ENCODE peak calls at places on chromosomes 2 and 18, in five cellular contexts. One of them, this sample, is unnamed.
A peak's percentile ranks its signal among the peaks of the same experiment; 100 is the strongest.

GRCh38 chr2:142435847-142436246 is 305.0 kb upstream of the LRP1B start:
- DNase-seq in activated naive CD4-positive, alpha-beta T cell treated with anti-CD3 and anti-CD28 coated beads, Interleukin-2, amount 10 ng/mL, durations not matched to agents 7 days and 5 days: no peak
- DNase-seq in brain microvascular endothelial cell: no peak
- DNase-seq in BJ: no peak
- DNase-seq in left ventricle myocardium inferior: no peak
- DNase-seq in this sample: no peak

GRCh38 chr18:77653792-77654191 is 404.1 kb downstream of the GALR1 start:
- DNase-seq in left ventricle myocardium inferior: no peak
- DNase-seq in brain microvascular endothelial cell: no peak
- DNase-seq in activated naive CD4-positive, alpha-beta T cell treated with anti-CD3 and anti-CD28 coated beads, Interleukin-2, amount 10 ng/mL, durations not matched to agents 7 days and 5 days: no peak
- DNase-seq in BJ: no peak
- DNase-seq in this sample: no peak

GRCh38 chr18:73520229-73520628 is 627.4 kb downstream of the FBXO15 start:
- DNase-seq in activated naive CD4-positive, alpha-beta T cell treated with anti-CD3 and anti-CD28 coated beads, Interleukin-2, amount 10 ng/mL, durations not matched to agents 7 days and 5 days: no peak
- DNase-seq in brain microvascular endothelial cell: no peak
- DNase-seq in BJ: no peak
- DNase-seq in left ventricle myocardium inferior: no peak
- DNase-seq in this sample: no peak

GRCh38 chr18:55031576-55031975 is 72.3 kb upstream of the CCDC68 start:
- DNase-seq in brain microvascular endothelial cell: no peak
- DNase-seq in left ventricle myocardium inferior: no peak
- DNase-seq in BJ: no peak
- DNase-seq in activated naive CD4-positive, alpha-beta T cell treated with anti-CD3 and anti-CD28 coated beads, Interleukin-2, amount 10 ng/mL, durations not matched to agents 7 days and 5 days: no peak
- DNase-seq in this sample: no peak

GRCh38 chr2:231391981-231392380 is 3.5 kb upstream of the B3GNT7 start:
- DNase-seq in BJ: no peak
- DNase-seq in brain microvascular endothelial cell: no peak
- DNase-seq in left ventricle myocardium inferior: no peak
- DNase-seq in activated naive CD4-positive, alpha-beta T cell treated with anti-CD3 and anti-CD28 coated beads, Interleukin-2, amount 10 ng/mL, durations not matched to agents 7 days and 5 days: no peak
- DNase-seq in this sample: no peak

GRCh38 chr2:144921131-144921530 is 401.2 kb upstream of the ZEB2 start:
- DNase-seq in BJ: no peak
- DNase-seq in left ventricle myocardium inferior: no peak
- DNase-seq in brain microvascular endothelial cell: no peak
- DNase-seq in activated naive CD4-positive, alpha-beta T cell treated with anti-CD3 and anti-CD28 coated beads, Interleukin-2, amount 10 ng/mL, durations not matched to agents 7 days and 5 days: no peak
- DNase-seq in this sample: no peak

GRCh38 chr2:218256612-218257350 is 4.0 kb upstream of the GPBAR1 start:
- DNase-seq in brain microvascular endothelial cell: no peak
- DNase-seq in left ventricle myocardium inferior: no peak
- DNase-seq in BJ: no peak
- DNase-seq in activated naive CD4-positive, alpha-beta T cell treated with anti-CD3 and anti-CD28 coated beads, Interleukin-2, amount 10 ng/mL, durations not matched to agents 7 days and 5 days: peak; percentile 18
- DNase-seq in this sample: no peak

GRCh38 chr2:88182721-88183120 is 12.6 kb downstream of the THNSL2 start:
- DNase-seq in activated naive CD4-positive, alpha-beta T cell treated with anti-CD3 and anti-CD28 coated beads, Interleukin-2, amount 10 ng/mL, durations not matched to agents 7 days and 5 days: no peak
- DNase-seq in brain microvascular endothelial cell: no peak
- DNase-seq in BJ: no peak
- DNase-seq in left ventricle myocardium inferior: no peak
- DNase-seq in this sample: no peak

GRCh38 chr2:234687718-234688475 is 191.0 kb upstream of the ARL4C start:
- DNase-seq in brain microvascular endothelial cell: no peak
- DNase-seq in BJ: no peak
- DNase-seq in activated naive CD4-positive, alpha-beta T cell treated with anti-CD3 and anti-CD28 coated beads, Interleukin-2, amount 10 ng/mL, durations not matched to agents 7 days and 5 days: no peak
- DNase-seq in left ventricle myocardium inferior: no peak
- DNase-seq in this sample: no peak

GRCh38 chr2:70403267-70404053 is 101.6 kb upstream of the FAM136A start:
- DNase-seq in left ventricle myocardium inferior: no peak
- DNase-seq in BJ: no peak
- DNase-seq in brain microvascular endothelial cell: no peak
- DNase-seq in activated naive CD4-positive, alpha-beta T cell treated with anti-CD3 and anti-CD28 coated beads, Interleukin-2, amount 10 ng/mL, durations not matched to agents 7 days and 5 days: no peak
- DNase-seq in this sample: peak; percentile 31

GRCh38 chr2:98087447-98088065 is 589 bp downstream of the VWA3B start:
- DNase-seq in BJ: no peak
- DNase-seq in brain microvascular endothelial cell: no peak
- DNase-seq in activated naive CD4-positive, alpha-beta T cell treated with anti-CD3 and anti-CD28 coated beads, Interleukin-2, amount 10 ng/mL, durations not matched to agents 7 days and 5 days: no peak
- DNase-seq in left ventricle myocardium inferior: no peak
- DNase-seq in this sample: no peak

GRCh38 chr18:35581555-35582309 is at the start of gene GALNT1:
- DNase-seq in left ventricle myocardium inferior: peak; percentile 37
- DNase-seq in activated naive CD4-positive, alpha-beta T cell treated with anti-CD3 and anti-CD28 coated beads, Interleukin-2, amount 10 ng/mL, durations not matched to agents 7 days and 5 days: peak; percentile 46
- DNase-seq in BJ: no peak
- DNase-seq in brain microvascular endothelial cell: no peak
- DNase-seq in this sample: peak; percentile 70

GRCh38 chr2:232104076-232104646 is 142.6 kb downstream of the DIS3L2 start:
- DNase-seq in BJ: no peak
- DNase-seq in brain microvascular endothelial cell: no peak
- DNase-seq in left ventricle myocardium inferior: no peak
- DNase-seq in activated naive CD4-positive, alpha-beta T cell treated with anti-CD3 and anti-CD28 coated beads, Interleukin-2, amount 10 ng/mL, durations not matched to agents 7 days and 5 days: no peak
- DNase-seq in this sample: no peak

GRCh38 chr2:72293620-72294019 is 146.0 kb upstream of the CYP26B1 start:
- DNase-seq in BJ: no peak
- DNase-seq in left ventricle myocardium inferior: no peak
- DNase-seq in activated naive CD4-positive, alpha-beta T cell treated with anti-CD3 and anti-CD28 coated beads, Interleukin-2, amount 10 ng/mL, durations not matched to agents 7 days and 5 days: no peak
- DNase-seq in brain microvascular endothelial cell: no peak
- DNase-seq in this sample: no peak

GRCh38 chr2:141020346-141020745 is 1110.5 kb downstream of the LRP1B start:
- DNase-seq in left ventricle myocardium inferior: no peak
- DNase-seq in activated naive CD4-positive, alpha-beta T cell treated with anti-CD3 and anti-CD28 coated beads, Interleukin-2, amount 10 ng/mL, durations not matched to agents 7 days and 5 days: no peak
- DNase-seq in brain microvascular endothelial cell: no peak
- DNase-seq in BJ: no peak
- DNase-seq in this sample: no peak

GRCh38 chr2:58620127-58620526 is 379.0 kb upstream of the FANCL start:
- DNase-seq in left ventricle myocardium inferior: no peak
- DNase-seq in BJ: no peak
- DNase-seq in activated naive CD4-positive, alpha-beta T cell treated with anti-CD3 and anti-CD28 coated beads, Interleukin-2, amount 10 ng/mL, durations not matched to agents 7 days and 5 days: no peak
- DNase-seq in brain microvascular endothelial cell: peak; percentile 60
- DNase-seq in this sample: no peak

GRCh38 chr2:36695746-36696415 is 626 bp upstream of the VIT start:
- DNase-seq in left ventricle myocardium inferior: no peak
- DNase-seq in BJ: peak; percentile 37
- DNase-seq in brain microvascular endothelial cell: peak; percentile 34
- DNase-seq in activated naive CD4-positive, alpha-beta T cell treated with anti-CD3 and anti-CD28 coated beads, Interleukin-2, amount 10 ng/mL, durations not matched to agents 7 days and 5 days: no peak
- DNase-seq in this sample: no peak

GRCh38 chr2:191649519-191649918 is 28.4 kb upstream of the NABP1 start:
- DNase-seq in brain microvascular endothelial cell: no peak
- DNase-seq in BJ: no peak
- DNase-seq in left ventricle myocardium inferior: no peak
- DNase-seq in activated naive CD4-positive, alpha-beta T cell treated with anti-CD3 and anti-CD28 coated beads, Interleukin-2, amount 10 ng/mL, durations not matched to agents 7 days and 5 days: no peak
- DNase-seq in this sample: no peak

GRCh38 chr18:57210101-57210661 is 63.3 kb downstream of the BOD1L2 start:
- DNase-seq in brain microvascular endothelial cell: peak; percentile 72
- DNase-seq in activated naive CD4-positive, alpha-beta T cell treated with anti-CD3 and anti-CD28 coated beads, Interleukin-2, amount 10 ng/mL, durations not matched to agents 7 days and 5 days: no peak
- DNase-seq in left ventricle myocardium inferior: peak; percentile 20
- DNase-seq in BJ: peak; percentile 13
- DNase-seq in this sample: peak; percentile 51

GRCh38 chr2:1688161-1688560 is 56.2 kb downstream of the PXDN start:
- DNase-seq in brain microvascular endothelial cell: no peak
- DNase-seq in left ventricle myocardium inferior: no peak
- DNase-seq in BJ: no peak
- DNase-seq in activated naive CD4-positive, alpha-beta T cell treated with anti-CD3 and anti-CD28 coated beads, Interleukin-2, amount 10 ng/mL, durations not matched to agents 7 days and 5 days: no peak
- DNase-seq in this sample: no peak

GRCh38 chr18:61851940-61852451 is 40.8 kb downstream of the RNF152 start:
- DNase-seq in BJ: no peak
- DNase-seq in brain microvascular endothelial cell: peak; percentile 93
- DNase-seq in activated naive CD4-positive, alpha-beta T cell treated with anti-CD3 and anti-CD28 coated beads, Interleukin-2, amount 10 ng/mL, durations not matched to agents 7 days and 5 days: no peak
- DNase-seq in left ventricle myocardium inferior: no peak
- DNase-seq in this sample: no peak

GRCh38 chr2:234679766-234680687 is 183.1 kb upstream of the ARL4C start:
- DNase-seq in activated naive CD4-positive, alpha-beta T cell treated with anti-CD3 and anti-CD28 coated beads, Interleukin-2, amount 10 ng/mL, durations not matched to agents 7 days and 5 days: no peak
- DNase-seq in left ventricle myocardium inferior: peak; percentile 60
- DNase-seq in BJ: peak; percentile 99
- DNase-seq in brain microvascular endothelial cell: peak; percentile 81
- DNase-seq in this sample: peak; percentile 80

GRCh38 chr2:60948926-60949579 is 67.7 kb downstream of the REL start:
- DNase-seq in left ventricle myocardium inferior: no peak
- DNase-seq in activated naive CD4-positive, alpha-beta T cell treated with anti-CD3 and anti-CD28 coated beads, Interleukin-2, amount 10 ng/mL, durations not matched to agents 7 days and 5 days: no peak
- DNase-seq in brain microvascular endothelial cell: no peak
- DNase-seq in BJ: no peak
- DNase-seq in this sample: no peak

GRCh38 chr18:54734059-54734458 is 94.2 kb upstream of the RAB27B start:
- DNase-seq in brain microvascular endothelial cell: peak; percentile 93
- DNase-seq in activated naive CD4-positive, alpha-beta T cell treated with anti-CD3 and anti-CD28 coated beads, Interleukin-2, amount 10 ng/mL, durations not matched to agents 7 days and 5 days: no peak
- DNase-seq in left ventricle myocardium inferior: no peak
- DNase-seq in BJ: peak; percentile 52
- DNase-seq in this sample: no peak

GRCh38 chr18:3492166-3492565 is 42.2 kb downstream of the TGIF1 start:
- DNase-seq in left ventricle myocardium inferior: no peak
- DNase-seq in BJ: no peak
- DNase-seq in brain microvascular endothelial cell: no peak
- DNase-seq in activated naive CD4-positive, alpha-beta T cell treated with anti-CD3 and anti-CD28 coated beads, Interleukin-2, amount 10 ng/mL, durations not matched to agents 7 days and 5 days: no peak
- DNase-seq in this sample: no peak

GRCh38 chr2:238859636-238860347 is 11.9 kb downstream of the TWIST2 start:
- DNase-seq in BJ: no peak
- DNase-seq in left ventricle myocardium inferior: no peak
- DNase-seq in brain microvascular endothelial cell: no peak
- DNase-seq in activated naive CD4-positive, alpha-beta T cell treated with anti-CD3 and anti-CD28 coated beads, Interleukin-2, amount 10 ng/mL, durations not matched to agents 7 days and 5 days: no peak
- DNase-seq in this sample: no peak

GRCh38 chr2:241309684-241310117 is 5.8 kb downstream of the HDLBP start:
- DNase-seq in brain microvascular endothelial cell: peak; percentile 72
- DNase-seq in left ventricle myocardium inferior: no peak
- DNase-seq in BJ: no peak
- DNase-seq in activated naive CD4-positive, alpha-beta T cell treated with anti-CD3 and anti-CD28 coated beads, Interleukin-2, amount 10 ng/mL, durations not matched to agents 7 days and 5 days: peak; percentile 77
- DNase-seq in this sample: no peak

GRCh38 chr2:158104903-158105302 is 3.2 kb downstream of the UPP2 start:
- DNase-seq in left ventricle myocardium inferior: no peak
- DNase-seq in BJ: no peak
- DNase-seq in brain microvascular endothelial cell: no peak
- DNase-seq in activated naive CD4-positive, alpha-beta T cell treated with anti-CD3 and anti-CD28 coated beads, Interleukin-2, amount 10 ng/mL, durations not matched to agents 7 days and 5 days: no peak
- DNase-seq in this sample: no peak

GRCh38 chr2:104690255-104690999 is 163.5 kb upstream of the POU3F3 start:
- DNase-seq in brain microvascular endothelial cell: no peak
- DNase-seq in BJ: no peak
- DNase-seq in activated naive CD4-positive, alpha-beta T cell treated with anti-CD3 and anti-CD28 coated beads, Interleukin-2, amount 10 ng/mL, durations not matched to agents 7 days and 5 days: no peak
- DNase-seq in left ventricle myocardium inferior: no peak
- DNase-seq in this sample: no peak

GRCh38 chr2:74554821-74555531 is 456 bp downstream of the DOK1 start:
- DNase-seq in activated naive CD4-positive, alpha-beta T cell treated with anti-CD3 and anti-CD28 coated beads, Interleukin-2, amount 10 ng/mL, durations not matched to agents 7 days and 5 days: peak; percentile 64
- DNase-seq in BJ: no peak
- DNase-seq in brain microvascular endothelial cell: peak; percentile 25
- DNase-seq in left ventricle myocardium inferior: peak; percentile 38
- DNase-seq in this sample: peak; percentile 61

This sample was measured in right cardiac atrium.